ENCODE peak calls at places on chromosomes 3 and 15, in four cellular contexts. N is choroid plexus epithelial cell, V is tibial artery, R is stomach. Z is an unnamed sample.

GRCh38 chr15:48394172-48394571 is 62.9 kb downstream of the DUT start:
- DNase-seq in N (no peak), V (peak; percentile 96), R (peak; percentile 83), Z (no peak)

GRCh38 chr3:122974764-122975162 is 52.8 kb downstream of the SEMA5B start:
- DNase-seq in N (peak; percentile 62), V (peak; percentile 86), R (no peak), Z (peak; percentile 43)

GRCh38 chr3:161108840-161109239 is 3.7 kb upstream of the B3GALNT1 start:
- DNase-seq in N (no peak), V (no peak), R (no peak), Z (peak; percentile 54)

GRCh38 chr15:37372064-37372463 is 271.7 kb upstream of the MEIS2 start:
- DNase-seq in N (no peak), V (no peak), R (no peak), Z (no peak)

GRCh38 chr3:136632625-136633081 is 119.5 kb downstream of the STAG1 start:
- DNase-seq in N (no peak), V (no peak), R (no peak), Z (no peak)

GRCh38 chr3:117941756-117942155 is 1092.9 kb downstream of the IGSF11 start:
- DNase-seq in N (no peak), V (no peak), R (no peak), Z (no peak)

GRCh38 chr3:25884981-25885380 is 95.1 kb downstream of the OXSM start:
- DNase-seq in N (no peak), V (no peak), R (no peak), Z (no peak)

GRCh38 chr3:129820587-129820986 is 72.9 kb downstream of the TMCC1 start:
- DNase-seq in N (no peak), V (no peak), R (no peak), Z (no peak)

GRCh38 chr3:13193320-13194284 is 120.4 kb upstream of the IQSEC1 start:
- DNase-seq in N (no peak), V (no peak), R (no peak), Z (no peak)

GRCh38 chr3:108183178-108183577 is 39.0 kb downstream of the IFT57 start:
- DNase-seq in N (peak; percentile 20), V (no peak), R (no peak), Z (no peak)

GRCh38 chr3:23706116-23706515 is 99.6 kb upstream of the UBE2E1 start:
- DNase-seq in N (no peak), V (no peak), R (no peak), Z (peak; percentile 33)

GRCh38 chr3:25412269-25412668 is 15.8 kb upstream of the RARB start:
- DNase-seq in N (peak; percentile 59), V (no peak), R (no peak), Z (no peak)

GRCh38 chr3:154786724-154787123 is 293.4 kb upstream of the MME start:
- DNase-seq in N (no peak), V (no peak), R (no peak), Z (no peak)

GRCh38 chr3:94462931-94463330 is 400.1 kb downstream of the NSUN3 start:
- DNase-seq in N (no peak), V (no peak), R (no peak), Z (no peak)

GRCh38 chr3:175422744-175423143 is 563.6 kb downstream of the NAALADL2 start:
- DNase-seq in N (no peak), V (no peak), R (no peak), Z (peak; percentile 35)

GRCh38 chr3:8353364-8353763 is 148.3 kb upstream of the LMCD1 start:
- DNase-seq in N (no peak), V (no peak), R (no peak), Z (no peak)

GRCh38 chr15:100588638-100589242 is 13.2 kb downstream of the LINS1 start:
- DNase-seq in N (peak; percentile 27), V (no peak), R (no peak), Z (no peak)

GRCh38 chr15:42021593-42021992 is 751 bp upstream of the PLA2G4E start:
- DNase-seq in N (no peak), V (no peak), R (no peak), Z (peak; percentile 77)

GRCh38 chr15:97875513-97876285 is 84.8 kb upstream of the ARRDC4 start:
- DNase-seq in N (peak; percentile 2), V (no peak), R (no peak), Z (peak; percentile 46)

GRCh38 chr3:165669502-165669901 is 167.7 kb downstream of the BCHE start:
- DNase-seq in N (peak; percentile 1), V (no peak), R (no peak), Z (no peak)

GRCh38 chr3:168467085-168467714 is 371.5 kb upstream of the GOLIM4 start:
- DNase-seq in N (peak; percentile 70), V (no peak), R (no peak), Z (peak; percentile 27)
- TF ChIP-seq CTCF in N (peak; percentile 71), V (no peak), R (no peak), Z (peak; percentile 37)

GRCh38 chr3:148992635-148993230 is 1.4 kb downstream of the GYG1 start:
- DNase-seq in N (no peak), V (no peak), R (no peak), Z (no peak)

GRCh38 chr3:148992027-148992634 is 791 bp downstream of the GYG1 start:
- DNase-seq in N (peak; percentile 41), V (peak; percentile 76), R (peak; percentile 50), Z (peak; percentile 27)

GRCh38 chr3:148990211-148990610 is 1.1 kb upstream of the GYG1 start:
- DNase-seq in N (no peak), V (no peak), R (no peak), Z (no peak)

DNA sequence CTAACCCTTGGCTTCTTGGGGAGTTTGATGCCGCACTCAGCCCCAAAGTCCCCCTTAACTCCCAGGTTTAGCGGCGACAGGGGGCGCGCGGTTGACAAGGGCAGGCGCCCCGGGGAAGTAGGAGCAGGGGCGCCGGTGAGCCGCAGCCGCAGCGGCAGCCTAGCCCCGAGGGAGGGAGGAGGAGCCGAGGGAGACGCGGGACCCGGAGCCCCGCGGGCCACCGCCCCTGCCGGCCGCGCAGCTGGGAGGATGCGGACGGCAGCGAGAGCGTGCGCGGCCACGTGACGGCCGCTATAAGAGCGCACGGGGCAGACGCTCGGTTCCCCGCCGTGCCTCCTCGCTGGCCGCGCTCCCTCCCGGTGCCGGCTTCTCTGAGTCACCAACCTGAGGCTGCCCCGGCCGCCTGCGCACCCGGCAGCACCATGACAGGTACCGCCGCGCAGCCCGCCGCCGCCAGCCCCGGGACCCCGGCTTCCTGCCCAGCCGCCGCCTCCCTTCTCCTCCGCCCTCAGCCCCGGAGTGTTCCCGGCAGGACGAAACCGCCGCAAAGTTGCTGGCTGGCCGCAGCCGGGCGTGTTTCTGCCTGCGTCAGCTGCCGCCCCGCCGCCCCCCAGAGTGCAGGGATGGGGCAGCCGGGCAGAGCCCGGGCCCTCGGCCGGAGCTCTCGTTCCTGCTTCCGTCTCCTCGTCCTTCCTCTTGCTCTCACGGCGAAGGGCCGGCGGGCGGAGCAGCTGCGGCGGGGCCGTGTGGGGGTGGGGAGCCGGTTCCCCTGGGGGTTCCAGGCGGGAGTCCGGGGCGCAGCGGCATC is at the start of gene GYG1:
- DNase-seq in N (peak; percentile 87), V (peak; percentile 91), R (peak; percentile 85), Z (peak; percentile 85)
- TF ChIP-seq CTCF in N (peak; percentile 26), V (peak; percentile 30), R (no peak), Z (peak; percentile 10)

DNA sequence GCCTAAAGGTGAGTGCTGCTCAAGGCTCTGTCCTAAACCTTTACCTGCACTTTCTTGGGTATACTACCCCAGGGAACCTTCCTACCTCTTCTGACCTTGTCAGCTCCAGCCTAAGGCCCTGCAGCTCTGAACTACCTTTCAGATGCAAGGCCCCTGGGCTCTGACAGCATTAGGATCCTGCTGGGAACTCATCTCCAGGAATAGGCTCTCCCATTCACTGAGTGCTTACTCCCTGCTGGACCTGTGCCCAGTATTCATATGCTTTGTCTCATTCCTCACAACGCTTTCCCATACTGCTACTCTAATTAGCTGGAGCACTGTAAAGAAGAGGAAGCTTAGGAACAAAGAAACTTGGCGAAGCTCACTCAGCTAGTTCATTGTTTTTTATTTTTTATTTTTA is 53.8 kb upstream of the RAB6B start:
- DNase-seq in N (peak; percentile 61), V (no peak), R (no peak), Z (no peak)
- TF ChIP-seq CTCF in N (no peak), V (no peak), R (no peak), Z (no peak)

GRCh38 chr3:62312201-62312600 is 61.1 kb downstream of the FEZF2 start:
- DNase-seq in N (no peak), V (no peak), R (no peak), Z (no peak)
- TF ChIP-seq CTCF in N (no peak), V (no peak), R (no peak), Z (no peak)

DNA sequence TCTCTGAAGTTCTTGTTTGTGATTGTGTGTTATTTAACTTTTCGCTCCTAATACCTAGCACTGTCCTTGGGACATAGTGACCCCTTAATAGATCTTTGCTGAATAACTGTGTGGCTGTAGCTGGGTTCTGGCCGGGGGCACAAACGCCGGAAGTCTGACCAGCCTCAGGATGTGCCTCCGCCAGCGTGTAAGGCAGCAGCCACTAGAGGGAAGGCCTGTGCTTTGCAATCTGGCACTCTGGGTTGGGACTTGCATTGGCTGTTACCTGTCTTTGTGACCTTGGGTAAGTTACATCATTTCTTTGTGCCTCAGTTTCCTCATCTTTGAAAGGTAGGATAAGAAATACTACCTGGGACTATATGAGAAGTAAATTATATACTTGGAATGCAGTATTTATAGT is 158.7 kb downstream of the GHSR start:
- DNase-seq in N (no peak), V (peak; percentile 68), R (no peak), Z (no peak)
- TF ChIP-seq CTCF in N (peak; percentile 59), V (peak; percentile 46), R (no peak), Z (peak; percentile 29)

GRCh38 chr15:69499521-69500201 is 47.0 kb downstream of the RPLP1 start:
- DNase-seq in N (no peak), V (no peak), R (no peak), Z (no peak)

GRCh38 chr15:69501456-69501855 is 48.8 kb downstream of the RPLP1 start:
- DNase-seq in N (no peak), V (no peak), R (no peak), Z (no peak)

GRCh38 chr15:69504352-69505040 is 51.9 kb downstream of the RPLP1 start:
- DNase-seq in N (no peak), V (no peak), R (no peak), Z (no peak)

GRCh38 chr15:69500339-69500738 is 47.7 kb downstream of the RPLP1 start:
- DNase-seq in N (no peak), V (no peak), R (no peak), Z (no peak)

DNA sequence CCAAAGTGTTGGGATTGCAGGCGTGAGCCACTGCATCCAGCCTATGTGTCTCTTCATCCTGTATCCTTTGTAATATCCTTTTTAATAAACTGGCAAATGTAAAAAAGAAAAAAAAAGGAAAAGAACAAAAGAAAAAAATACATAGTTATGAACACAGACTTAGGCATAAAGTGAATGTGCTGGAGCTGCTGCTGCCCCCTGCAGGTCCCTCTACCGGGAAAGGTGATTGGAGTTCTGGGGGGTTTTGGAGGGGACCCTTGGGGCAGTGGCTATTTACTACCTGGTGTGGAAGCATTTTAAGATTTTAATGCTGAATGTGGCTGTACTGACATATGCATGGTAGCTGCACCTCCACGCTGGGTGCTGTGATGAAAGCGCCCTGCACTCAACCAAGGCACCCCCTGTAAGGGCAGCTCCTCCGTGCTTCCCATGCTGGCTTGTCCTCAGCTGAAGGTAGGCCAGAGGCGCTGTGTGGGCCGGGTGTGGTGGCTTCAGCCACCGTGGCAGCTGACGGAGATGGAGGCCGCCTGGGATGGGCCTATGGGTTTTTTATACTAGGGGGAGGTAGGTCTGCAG is 49.9 kb downstream of the RPLP1 start:
- DNase-seq in N (no peak), V (no peak), R (no peak), Z (no peak)
- TF ChIP-seq CTCF in N (peak; percentile 48), V (no peak), R (no peak), Z (no peak)

GRCh38 chr3:14678015-14678503 is 3.1 kb downstream of the C3orf20 start:
- DNase-seq in N (no peak), V (no peak), R (no peak), Z (no peak)
- TF ChIP-seq CTCF in N (no peak), V (no peak), R (no peak), Z (no peak)